ENCODE peak calls at places on chromosomes 11 and 22, in four cellular contexts. K is A549, U is uterus, B is H1. O is an unnamed sample.

GRCh38 chr11:95301497-95301896 is 70.5 kb upstream of the SESN3 start:
- DNase-seq in K (no peak), U (peak; percentile 24), B (no peak), O (no peak)

GRCh38 chr11:133118563-133119303 is 413.6 kb downstream of the OPCML start:
- DNase-seq in K (no peak), U (no peak), B (no peak), O (no peak)

GRCh38 chr22:21448627-21449416 is 18.4 kb upstream of the TMEM191C start:
- DNase-seq in K (no peak), U (no peak), B (no peak), O (peak; percentile 12)

GRCh38 chr11:2888266-2888968 is 2.8 kb upstream of the CDKN1C start:
- DNase-seq in K (peak; percentile 85), U (peak; percentile 94), B (peak; percentile 98), O (peak; percentile 91)

GRCh38 chr22:39650996-39651782 is 80.6 kb downstream of the CACNA1I start:
- DNase-seq in K (no peak), U (no peak), B (no peak), O (no peak)

GRCh38 chr22:39685336-39686177 is 115.0 kb downstream of the CACNA1I start:
- DNase-seq in K (no peak), U (no peak), B (no peak), O (no peak)

GRCh38 chr11:8221025-8221723 is 42.5 kb downstream of the LMO1 start:
- DNase-seq in K (no peak), U (no peak), B (no peak), O (no peak)

GRCh38 chr11:57213282-57214086 is 23.6 kb downstream of the APLNR start:
- DNase-seq in K (no peak), U (no peak), B (peak; percentile 65), O (no peak)

GRCh38 chr22:44646668-44647067 is 55.3 kb upstream of the PRR5 start:
- DNase-seq in K (no peak), U (no peak), B (no peak), O (no peak)

GRCh38 chr22:31488346-31488883 is 1.2 kb downstream of the EIF4ENIF1 start:
- DNase-seq in K (no peak), U (no peak), B (no peak), O (no peak)

GRCh38 chr22:27581688-27582087 is 219.9 kb downstream of the MN1 start:
- DNase-seq in K (no peak), U (peak; percentile 87), B (no peak), O (peak; percentile 93)

GRCh38 chr11:2301631-2302272 is at the start of the genes C11orf21 and TSPAN32:
- DNase-seq in K (no peak), U (no peak), B (no peak), O (peak; percentile 74)

GRCh38 chr11:1937616-1938342 is 9.4 kb upstream of the MRPL23 start:
- DNase-seq in K (no peak), U (no peak), B (peak; percentile 50), O (peak; percentile 51)

GRCh38 chr22:46596819-46597218 is 23.4 kb upstream of the GRAMD4 start:
- DNase-seq in K (no peak), U (no peak), B (no peak), O (no peak)

GRCh38 chr11:29231991-29232390 is 784.8 kb downstream of the KCNA4 start:
- DNase-seq in K (no peak), U (no peak), B (no peak), O (no peak)

GRCh38 chr22:28585324-28585723 is 94.3 kb downstream of the TTC28 start:
- DNase-seq in K (no peak), U (no peak), B (peak; percentile 53), O (no peak)

DNA sequence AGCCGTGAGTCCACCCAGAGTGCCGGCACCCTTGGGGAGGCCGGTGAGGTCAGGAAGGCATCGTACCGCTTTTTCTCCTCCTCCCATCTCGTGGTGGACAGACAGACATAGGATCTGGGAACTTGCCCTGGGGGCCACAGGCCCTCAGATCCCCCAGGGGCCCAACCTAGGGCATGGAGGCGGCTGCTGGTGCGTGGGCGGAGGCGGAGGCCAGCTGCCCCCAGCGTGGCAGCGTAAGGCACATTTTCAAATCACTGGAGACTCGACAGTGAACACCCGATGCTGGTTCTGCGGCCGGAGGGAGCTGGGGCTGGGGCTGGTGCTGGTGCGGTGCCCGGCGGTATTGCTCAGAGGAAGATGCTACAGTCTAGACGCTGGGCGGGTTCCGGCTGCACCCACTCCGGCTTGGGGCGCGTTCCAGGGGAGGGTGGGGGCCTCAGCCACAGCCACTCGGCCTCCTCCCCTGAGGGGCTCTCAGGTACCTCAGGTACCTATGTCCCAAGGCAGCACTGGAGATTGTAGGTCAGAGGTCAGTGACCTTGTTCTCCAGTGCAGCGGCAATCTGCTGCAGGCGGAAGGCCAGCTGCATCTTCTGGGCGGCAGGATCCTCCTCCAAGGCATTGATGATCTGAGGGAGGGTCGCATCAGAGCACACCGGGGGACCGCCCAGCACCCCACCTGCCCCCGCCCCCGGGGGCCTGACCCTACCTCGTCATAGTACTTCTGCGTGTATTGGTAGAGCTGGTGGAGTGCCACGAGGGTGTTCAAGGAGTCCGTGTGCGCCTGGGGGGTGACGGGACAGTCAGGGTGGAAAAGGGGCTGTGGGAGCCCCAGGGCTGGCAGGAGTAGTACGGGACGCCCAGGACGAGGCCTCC is 5.2 kb upstream of the MAPK11 start:
- DNase-seq in K (no peak), U (no peak), B (no peak), O (no peak)
- TF ChIP-seq POLR2A in K (no peak), U (no peak), B (no peak), O (no peak)

GRCh38 chr11:35995872-35996271 is 52.0 kb downstream of the LDLRAD3 start:
- DNase-seq in K (no peak), U (no peak), B (no peak), O (no peak)
- H3K4me3 ChIP-seq in K (no peak overlapping the region), U (no peak overlapping the region), B (no peak overlapping the region), O (no peak overlapping the region)

DNA sequence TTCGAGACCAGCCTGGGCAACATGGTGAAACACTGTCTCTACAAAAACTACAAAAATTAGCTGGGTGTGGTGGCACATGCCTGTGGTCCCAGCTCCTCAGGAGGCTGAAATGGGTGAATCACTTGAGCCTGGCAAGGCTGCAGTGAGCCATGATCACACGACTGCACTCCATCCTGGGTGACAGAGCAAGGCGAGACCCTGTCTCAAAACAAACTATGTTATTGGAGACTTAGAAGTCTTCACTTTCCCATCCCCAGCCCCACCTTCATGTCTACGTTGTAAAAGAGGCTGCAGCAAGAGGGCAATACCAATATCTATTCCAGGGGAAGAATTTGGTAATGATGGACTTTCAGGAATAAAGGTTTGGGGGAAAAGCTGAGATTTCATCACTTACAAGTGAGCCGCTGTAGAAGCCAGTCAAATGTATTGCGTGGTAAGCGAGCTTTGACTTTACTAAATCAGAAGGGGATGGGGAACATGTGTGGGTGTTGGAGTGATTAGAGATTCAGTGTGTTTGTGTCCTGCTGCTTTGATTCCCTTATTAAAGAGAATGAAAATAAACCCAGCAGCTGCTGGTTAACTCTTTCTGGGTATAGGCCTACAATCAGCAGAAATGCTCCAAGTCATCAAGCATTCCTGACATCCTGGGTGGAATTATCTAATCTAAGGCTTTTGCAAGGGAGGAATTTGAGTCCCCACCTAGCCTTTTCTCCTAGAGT is 53.7 kb downstream of the UBASH3B start:
- DNase-seq in K (peak; percentile 52), U (no peak), B (no peak), O (no peak)
- H3K4me1 ChIP-seq in K (peaks cover 70% of the 10 kb centered on the region), U (no peaks in the 10 kb centered on the region), B (no peaks in the 10 kb centered on the region), O (no peaks in the 10 kb centered on the region)

DNA sequence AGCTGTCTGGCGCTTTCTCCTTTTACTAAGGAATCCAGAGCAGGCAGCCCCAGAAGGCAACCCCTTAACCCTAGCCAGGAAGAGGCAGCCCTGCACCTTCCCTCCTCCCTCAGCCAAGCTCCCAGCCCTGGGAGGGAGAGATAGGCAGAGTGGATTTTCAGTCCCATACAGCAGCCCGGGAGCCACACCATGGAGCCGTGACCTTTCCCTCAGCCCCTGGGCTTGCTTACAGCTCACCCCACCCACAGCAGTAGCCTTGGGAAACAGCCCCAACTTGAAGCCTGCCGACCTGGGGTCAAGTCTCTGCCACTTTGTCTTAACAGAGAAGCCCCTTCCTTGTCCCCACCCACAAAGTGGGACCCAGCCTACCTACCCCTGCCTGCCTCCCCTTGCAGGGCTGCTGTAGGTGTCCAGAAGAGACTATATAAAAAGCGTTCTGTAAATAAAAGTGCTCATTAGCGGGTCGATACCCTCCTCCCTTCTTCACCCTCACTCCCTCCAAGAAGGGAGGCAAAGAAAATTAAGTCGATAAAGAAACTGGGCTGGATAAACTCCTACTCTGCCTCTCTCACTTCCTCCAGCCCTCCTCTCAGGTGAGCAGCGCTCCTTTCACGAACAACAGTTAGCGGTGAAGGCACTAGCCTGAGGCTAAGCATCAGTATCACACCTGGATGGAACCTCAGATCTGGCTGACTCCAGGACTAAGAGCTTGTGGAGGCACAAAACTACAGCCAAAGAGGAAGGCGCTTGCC is 4.2 kb downstream of the TST start:
- DNase-seq in K (no peak), U (no peak), B (no peak), O (no peak)
- TF ChIP-seq POLR2A in K (no peak), U (no peak), B (no peak), O (no peak)

DNA sequence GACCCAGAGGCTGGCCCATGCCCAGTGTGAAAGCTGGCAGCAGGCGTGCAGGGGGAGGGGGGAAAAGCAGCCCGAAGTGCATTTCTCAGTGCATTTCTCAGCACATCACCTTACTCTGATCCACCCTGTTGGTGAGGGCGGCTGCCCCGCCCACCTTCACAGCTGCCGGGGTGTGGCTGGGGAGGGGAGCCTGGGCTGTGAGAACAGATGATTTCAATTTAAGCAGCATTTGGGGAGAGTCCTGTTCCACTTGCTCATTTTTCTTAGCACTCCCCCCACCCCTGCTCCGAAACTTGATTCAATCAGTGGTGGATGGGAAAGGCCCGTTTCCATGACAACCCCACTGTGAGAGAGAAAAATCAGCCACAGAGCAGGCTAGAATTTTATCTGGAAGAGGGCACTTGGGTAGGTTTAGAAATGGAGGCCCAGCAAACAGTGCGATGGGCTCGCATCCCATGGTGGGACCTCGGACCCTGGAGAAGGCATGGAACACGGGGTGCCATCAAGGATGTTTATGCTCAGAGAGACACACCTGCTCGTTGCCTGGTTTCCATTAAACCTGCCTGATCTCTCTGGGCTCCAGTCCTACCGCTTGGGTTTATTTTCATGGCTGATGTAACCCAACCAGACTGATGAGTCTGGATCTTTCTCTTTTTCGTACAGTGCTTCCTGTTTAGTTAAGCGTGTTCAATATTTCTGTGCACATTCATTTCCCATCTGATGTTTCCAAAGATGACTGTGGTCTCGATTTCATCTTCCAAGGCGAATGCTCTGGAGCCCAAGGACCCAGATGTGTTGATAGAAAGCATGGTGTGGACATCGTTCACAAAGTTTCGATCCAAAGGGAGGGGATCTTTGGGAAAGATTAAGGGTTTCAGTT is 84.5 kb downstream of the SNX19 start:
- DNase-seq in K (no peak), U (no peak), B (no peak), O (no peak)
- H3K4me3 ChIP-seq in K (no peak overlapping the region), U (no peak overlapping the region), B (no peak overlapping the region), O (no peak overlapping the region)

DNA sequence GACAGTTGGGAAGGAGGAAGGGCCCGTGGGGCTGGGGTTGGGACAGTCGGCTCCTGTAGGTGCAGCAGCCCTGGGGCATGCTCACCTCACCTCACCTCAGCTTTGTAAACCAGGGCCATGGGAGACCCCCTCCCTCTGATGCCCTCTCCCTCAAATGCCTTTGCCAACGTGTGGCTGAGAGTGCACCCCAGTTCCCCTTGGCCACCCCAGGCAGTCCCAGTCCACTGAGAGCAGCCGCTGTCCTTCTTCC is 4.2 kb upstream of the NEAT1 start:
- DNase-seq in K (no peak), U (no peak), B (no peak), O (no peak)
- H3K4me1 ChIP-seq in K (peaks cover 52% of the 10 kb centered on the region), U (no peaks in the 10 kb centered on the region), B (peaks cover 19% of the 10 kb centered on the region), O (peaks cover 68% of the 10 kb centered on the region)